ENCODE peak calls at places on chromosomes 7 and 10, in eight cellular contexts. N is breast epithelium, Y is MCF 10A, R is fibroblast of mammary gland, B is heart right ventricle, W is AG04450, S is fibroblast of pulmonary artery, I is neural progenitor cell. A is an unnamed sample.

GRCh38 chr10:11797281-11797680 is 25.9 kb upstream of the PROSER2 start:
- DNase-seq in N (no peak), Y (no peak), R (no peak), B (no peak), W (no peak), S (no peak), I (no peak), A (no peak)

GRCh38 chr10:119166564-119166963 is 1.1 kb upstream of the SFXN4 start:
- DNase-seq in N (no peak), Y (no peak), R (no peak), B (no peak), W (no peak), S (no peak), I (no peak), A (no peak)

GRCh38 chr7:99390941-99391602 is 16.5 kb downstream of the ARPC1B start:
- DNase-seq in N (no peak), Y (no peak), R (peak; percentile 31), B (no peak), W (no peak), S (no peak), I (no peak), A (no peak)

GRCh38 chr10:124678566-124679240 is 65.5 kb downstream of the FAM53B start:
- DNase-seq in N (no peak), Y (no peak), R (no peak), B (no peak), W (no peak), S (no peak), I (no peak), A (no peak)

GRCh38 chr7:100881136-100881535 is 6.2 kb downstream of the SRRT start:
- DNase-seq in N (no peak), Y (no peak), R (no peak), B (no peak), W (no peak), S (no peak), I (no peak), A (no peak)

GRCh38 chr7:94050046-94050445 is 45.9 kb upstream of the BET1 start:
- DNase-seq in N (peak; percentile 20), Y (no peak), R (no peak), B (no peak), W (no peak), S (no peak), I (no peak), A (no peak)

GRCh38 chr7:100571829-100572116 is 1.9 kb downstream of the SAP25 start:
- DNase-seq in N (no peak), Y (no peak), R (no peak), B (no peak), W (no peak), S (no peak), I (no peak), A (no peak)

GRCh38 chr10:126632705-126633104 is 37.8 kb downstream of the C10orf90 start:
- DNase-seq in N (no peak), Y (no peak), R (no peak), B (no peak), W (no peak), S (no peak), I (no peak), A (no peak)

GRCh38 chr10:60140681-60141632 is 234.6 kb upstream of the CCDC6 start:
- DNase-seq in N (no peak), Y (peak; percentile 59), R (peak; percentile 18), B (peak; percentile 34), W (no peak), S (peak; percentile 51), I (peak; percentile 79), A (no peak)

GRCh38 chr7:21355406-21355874 is 72.4 kb upstream of the SP4 start:
- DNase-seq in N (no peak), Y (no peak), R (no peak), B (no peak), W (no peak), S (no peak), I (no peak), A (no peak)

GRCh38 chr10:29142516-29143314 is 146.2 kb upstream of the LYZL1 start:
- DNase-seq in N (no peak), Y (no peak), R (no peak), B (no peak), W (no peak), S (no peak), I (peak; percentile 55), A (no peak)

GRCh38 chr7:122068999-122069398 is 75.0 kb downstream of the AASS start:
- DNase-seq in N (no peak), Y (no peak), R (no peak), B (no peak), W (no peak), S (no peak), I (no peak), A (no peak)

GRCh38 chr7:158500651-158501052 is 87.0 kb downstream of the PTPRN2 start:
- DNase-seq in N (no peak), Y (no peak), R (no peak), B (no peak), W (no peak), S (no peak), I (peak; percentile 63), A (no peak)

GRCh38 chr10:114730291-114730690 is 72.2 kb upstream of the ABLIM1 start:
- DNase-seq in N (no peak), Y (no peak), R (no peak), B (no peak), W (no peak), S (no peak), I (no peak), A (no peak)

GRCh38 chr10:86362129-86362527 is 4.5 kb downstream of the GRID1 start:
- DNase-seq in N (no peak), Y (no peak), R (no peak), B (no peak), W (no peak), S (no peak), I (no peak), A (no peak)

GRCh38 chr10:15427836-15428414 is 56.8 kb upstream of the FAM171A1 start:
- DNase-seq in N (no peak), Y (peak; percentile 45), R (peak; percentile 66), B (no peak), W (peak; percentile 13), S (peak; percentile 76), I (peak; percentile 62), A (no peak)

GRCh38 chr10:108208732-108209131 is 1044.2 kb upstream of the SORCS1 start:
- DNase-seq in N (no peak), Y (no peak), R (no peak), B (no peak), W (no peak), S (no peak), I (no peak), A (no peak)

GRCh38 chr10:108203905-108204527 is 1039.5 kb upstream of the SORCS1 start:
- DNase-seq in N (no peak), Y (no peak), R (no peak), B (no peak), W (no peak), S (no peak), I (no peak), A (no peak)

GRCh38 chr10:108208038-108208437 is 1043.5 kb upstream of the SORCS1 start:
- DNase-seq in N (no peak), Y (no peak), R (no peak), B (no peak), W (no peak), S (no peak), I (no peak), A (no peak)

GRCh38 chr10:108204528-108205313 is 1040.2 kb upstream of the SORCS1 start:
- DNase-seq in N (no peak), Y (peak; percentile 59), R (peak; percentile 47), B (no peak), W (no peak), S (peak; percentile 14), I (peak; percentile 78), A (no peak)
- TF ChIP-seq CTCF in N (no peak), Y (peak; percentile 75), R (peak; percentile 82), B (peak; percentile 48), W (no peak), S (peak; percentile 42), I (peak; percentile 88), A (peak; percentile 51)

GRCh38 chr10:132163278-132163765 is 23.4 kb upstream of the DPYSL4 start:
- DNase-seq in N (no peak), Y (peak; percentile 43), R (no peak), B (no peak), W (no peak), S (no peak), I (peak; percentile 87), A (no peak)
- TF ChIP-seq CTCF in N (no peak), Y (no peak), R (no peak), B (peak; percentile 37), W (peak; percentile 7), S (no peak), I (peak; percentile 43), A (no peak)

GRCh38 chr7:156928406-156928747 is 21.1 kb upstream of the NOM1 start:
- DNase-seq in N (no peak), Y (no peak), R (no peak), B (no peak), W (no peak), S (no peak), I (no peak), A (no peak)

GRCh38 chr7:156932006-156932405 is 17.5 kb upstream of the NOM1 start:
- DNase-seq in N (no peak), Y (peak; percentile 82), R (peak; percentile 32), B (no peak), W (no peak), S (peak; percentile 65), I (no peak), A (no peak)

GRCh38 chr7:156927571-156928405 is 21.7 kb upstream of the NOM1 start:
- DNase-seq in N (peak; percentile 11), Y (no peak), R (peak; percentile 33), B (no peak), W (no peak), S (no peak), I (no peak), A (no peak)

GRCh38 chr7:156935250-156935649 is 14.3 kb upstream of the NOM1 start:
- DNase-seq in N (no peak), Y (peak; percentile 18), R (peak; percentile 27), B (no peak), W (no peak), S (no peak), I (no peak), A (no peak)

DNA sequence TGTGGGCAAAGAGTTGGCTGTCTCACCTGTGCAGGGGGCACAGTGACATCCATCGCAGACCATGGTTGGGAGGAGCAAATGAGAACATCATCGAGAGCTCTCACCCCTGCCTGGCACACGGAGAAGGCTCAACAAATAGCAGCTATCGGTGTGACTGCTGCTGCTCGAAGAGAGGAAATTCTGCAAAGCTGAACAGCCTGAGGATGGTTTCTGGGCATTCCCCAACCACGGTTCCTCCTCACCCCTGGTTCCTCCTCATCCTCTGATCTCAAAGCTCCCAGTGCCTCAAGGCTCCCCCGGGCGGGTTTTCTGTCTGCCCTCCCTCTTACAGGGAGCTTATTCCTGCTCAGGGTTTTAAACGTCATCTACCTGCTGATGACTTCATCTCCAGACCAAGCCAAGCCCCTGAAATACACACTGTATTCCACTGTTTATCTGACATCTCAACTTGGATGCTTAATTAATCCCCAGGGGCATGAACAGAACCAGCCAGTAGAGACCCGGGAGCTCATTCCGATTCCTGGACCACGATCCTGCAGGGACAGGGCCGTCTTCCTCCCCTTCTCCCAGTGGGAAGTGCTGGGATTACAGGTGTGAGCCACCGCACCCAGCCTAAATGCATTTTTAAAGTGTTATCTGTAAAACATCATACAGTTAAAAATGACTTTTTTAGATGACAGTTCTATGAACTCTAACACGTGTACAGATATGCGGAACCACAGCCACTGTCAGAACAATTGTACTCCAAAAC is 19.5 kb upstream of the NOM1 start:
- DNase-seq in N (peak; percentile 2), Y (no peak), R (no peak), B (no peak), W (no peak), S (no peak), I (no peak), A (no peak)
- TF ChIP-seq CTCF in N (no peak), Y (no peak), R (no peak), B (no peak), W (no peak), S (no peak), I (no peak), A (no peak)

GRCh38 chr10:1180836-1181235 is 124.7 kb downstream of the WDR37 start:
- DNase-seq in N (no peak), Y (no peak), R (no peak), B (no peak), W (no peak), S (no peak), I (peak; percentile 36), A (no peak)
- TF ChIP-seq CTCF in N (no peak), Y (no peak), R (no peak), B (no peak), W (no peak), S (no peak), I (peak; percentile 37), A (no peak)